ENCODE peak calls at places on chromosome 1, in eight cellular contexts. N is breast epithelium, G is transverse colon, T is GM12878, K is suprapubic skin, O is HCT116, D is prostate gland, I is sigmoid colon. Z is an unnamed sample.

GRCh38 chr1:193318347-193318746 is 131.9 kb upstream of the B3GALT2 start:
- DNase-seq in N (no peak), G (no peak), T (no peak), K (no peak), O (no peak), D (no peak), I (no peak), Z (no peak)

GRCh38 chr1:32250893-32251716 is at the start of gene LCK:
- DNase-seq in N (no peak), G (peak; percentile 42), T (no peak), K (no peak), O (no peak), D (no peak), I (no peak), Z (no peak)

GRCh38 chr1:15311886-15312285 is 64.9 kb downstream of the FHAD1 start:
- DNase-seq in N (no peak), G (no peak), T (no peak), K (no peak), O (no peak), D (no peak), I (no peak), Z (no peak)

GRCh38 chr1:25757846-25758185 is 42.2 kb upstream of the SELENON start:
- DNase-seq in N (no peak), G (no peak), T (no peak), K (no peak), O (no peak), D (no peak), I (no peak), Z (no peak)

GRCh38 chr1:168079761-168080160 is 57.0 kb downstream of the GPR161 start:
- DNase-seq in N (no peak), G (no peak), T (no peak), K (no peak), O (peak; percentile 56), D (no peak), I (no peak), Z (no peak)

GRCh38 chr1:193462629-193463320 is 276.4 kb upstream of the B3GALT2 start:
- DNase-seq in N (no peak), G (no peak), T (no peak), K (no peak), O (no peak), D (no peak), I (no peak), Z (no peak)

GRCh38 chr1:45246760-45247159 is 40.4 kb upstream of the ZSWIM5 start:
- DNase-seq in N (no peak), G (no peak), T (no peak), K (no peak), O (no peak), D (peak; percentile 5), I (no peak), Z (no peak)

GRCh38 chr1:29584816-29585600 is 348.7 kb downstream of the PTPRU start:
- DNase-seq in N (no peak), G (no peak), T (no peak), K (no peak), O (no peak), D (no peak), I (no peak), Z (no peak)

GRCh38 chr1:156709031-156709430 is 3.6 kb upstream of the CRABP2 start:
- DNase-seq in N (no peak), G (no peak), T (no peak), K (no peak), O (no peak), D (no peak), I (no peak), Z (no peak)

GRCh38 chr1:31760901-31761470 is 3.2 kb downstream of the ADGRB2 start:
- DNase-seq in N (peak; percentile 55), G (peak; percentile 67), T (no peak), K (no peak), O (no peak), D (peak; percentile 30), I (peak; percentile 89), Z (peak; percentile 43)

GRCh38 chr1:88061106-88061829 is 622.8 kb upstream of the PKN2 start:
- DNase-seq in N (peak; percentile 20), G (peak; percentile 58), T (no peak), K (no peak), O (peak; percentile 61), D (peak; percentile 70), I (peak; percentile 72), Z (no peak)

GRCh38 chr1:185338719-185339622 is 21.9 kb upstream of the IVNS1ABP start:
- DNase-seq in N (no peak), G (peak; percentile 62), T (peak; percentile 86), K (no peak), O (no peak), D (no peak), I (no peak), Z (no peak)

GRCh38 chr1:112247971-112248370 is 148.0 kb upstream of the CTTNBP2NL start:
- DNase-seq in N (no peak), G (no peak), T (no peak), K (no peak), O (no peak), D (no peak), I (peak; percentile 78), Z (no peak)

GRCh38 chr1:23149110-23149509 is 19.5 kb downstream of the LUZP1 start:
- DNase-seq in N (no peak), G (peak; percentile 40), T (peak; percentile 34), K (no peak), O (no peak), D (peak; percentile 51), I (no peak), Z (no peak)

GRCh38 chr1:207017615-207018559 is 14.7 kb downstream of the C1orf116 start:
- DNase-seq in N (peak; percentile 77), G (no peak), T (no peak), K (no peak), O (no peak), D (peak; percentile 63), I (no peak), Z (peak; percentile 76)

GRCh38 chr1:230215529-230215928 is 148.5 kb downstream of the GALNT2 start:
- DNase-seq in N (no peak), G (no peak), T (no peak), K (no peak), O (no peak), D (no peak), I (no peak), Z (no peak)

GRCh38 chr1:178361847-178362246 is 134.9 kb downstream of the CLEC20A start:
- DNase-seq in N (no peak), G (no peak), T (no peak), K (no peak), O (no peak), D (no peak), I (no peak), Z (no peak)

GRCh38 chr1:210250998-210251679 is 18.5 kb downstream of the SERTAD4 start:
- DNase-seq in N (no peak), G (peak; percentile 52), T (no peak), K (peak; percentile 69), O (peak; percentile 15), D (peak; percentile 62), I (peak; percentile 88), Z (peak; percentile 46)

GRCh38 chr1:11690132-11690668 is 1.3 kb upstream of the DRAXIN start:
- DNase-seq in N (no peak), G (no peak), T (no peak), K (no peak), O (no peak), D (no peak), I (no peak), Z (no peak)

GRCh38 chr1:11692899-11693590 is 1.5 kb downstream of the DRAXIN start:
- DNase-seq in N (peak; percentile 30), G (peak; percentile 19), T (no peak), K (no peak), O (peak; percentile 71), D (no peak), I (no peak), Z (no peak)

GRCh38 chr1:11691928-11692711 is 610 bp downstream of the DRAXIN start:
- DNase-seq in N (no peak), G (no peak), T (no peak), K (no peak), O (no peak), D (no peak), I (no peak), Z (no peak)

GRCh38 chr1:11690669-11691301 is 725 bp upstream of the DRAXIN start:
- DNase-seq in N (no peak), G (no peak), T (no peak), K (no peak), O (no peak), D (no peak), I (no peak), Z (no peak)

GRCh38 chr1:11691302-11691914 is at the start of gene DRAXIN:
- DNase-seq in N (no peak), G (no peak), T (no peak), K (no peak), O (no peak), D (no peak), I (no peak), Z (no peak)
- H3K4me3 ChIP-seq in N (no peak within 1 kb of the TSS), G (no peak within 1 kb of the TSS), T (no peak within 1 kb of the TSS), K (peak within 1 kb of the TSS; percentile 52), O (peak within 1 kb of the TSS; percentile 50), D (peak within 1 kb of the TSS; percentile 24), I (no peak within 1 kb of the TSS), Z (peak within 1 kb of the TSS; percentile 29)

DNA sequence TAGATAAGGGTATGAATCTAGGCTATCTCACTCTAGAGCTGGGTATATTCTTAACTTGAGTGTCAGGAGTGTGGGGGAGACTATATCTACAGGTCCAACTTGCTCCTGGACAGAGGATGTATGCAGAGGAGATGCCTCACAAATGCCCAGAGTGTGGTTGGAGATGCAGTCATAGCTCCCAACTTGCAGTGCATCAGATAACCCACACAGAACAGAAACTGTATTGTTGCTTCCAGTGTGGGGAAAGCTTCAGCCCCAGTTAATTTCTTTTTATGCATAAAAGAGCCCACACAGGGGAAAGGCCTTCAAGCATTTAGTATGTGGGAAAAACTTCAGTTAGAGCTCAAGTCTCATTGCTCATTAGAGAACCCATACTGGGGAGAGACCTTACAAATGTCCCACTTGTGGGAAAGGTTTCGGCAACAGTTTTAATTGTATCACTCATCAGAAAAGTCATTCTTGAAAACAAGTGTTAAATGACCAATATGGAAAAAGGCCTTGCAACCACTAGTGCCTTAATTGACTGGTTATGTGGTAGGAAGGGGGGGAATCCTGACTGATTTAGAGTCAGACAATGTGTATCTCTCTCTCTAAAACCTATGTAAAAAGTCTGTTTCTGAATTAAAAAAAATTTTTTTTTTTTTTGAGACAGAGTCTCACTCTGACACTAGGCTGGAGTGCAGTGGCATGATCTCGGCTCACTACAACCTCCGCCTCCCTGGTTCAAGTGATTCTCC is 67.9 kb downstream of the EBNA1BP2 start:
- DNase-seq in N (no peak), G (no peak), T (no peak), K (no peak), O (no peak), D (no peak), I (no peak), Z (no peak)
- H3K9me3 ChIP-seq in N (peaks cover 11% of the 10 kb centered on the region), G (peaks cover 4% of the 10 kb centered on the region), T (peaks cover 2% of the 10 kb centered on the region), K (no peaks in the 10 kb centered on the region), O (no peaks in the 10 kb centered on the region), D (no peaks in the 10 kb centered on the region), I (no peaks in the 10 kb centered on the region), Z (no peaks in the 10 kb centered on the region)

DNA sequence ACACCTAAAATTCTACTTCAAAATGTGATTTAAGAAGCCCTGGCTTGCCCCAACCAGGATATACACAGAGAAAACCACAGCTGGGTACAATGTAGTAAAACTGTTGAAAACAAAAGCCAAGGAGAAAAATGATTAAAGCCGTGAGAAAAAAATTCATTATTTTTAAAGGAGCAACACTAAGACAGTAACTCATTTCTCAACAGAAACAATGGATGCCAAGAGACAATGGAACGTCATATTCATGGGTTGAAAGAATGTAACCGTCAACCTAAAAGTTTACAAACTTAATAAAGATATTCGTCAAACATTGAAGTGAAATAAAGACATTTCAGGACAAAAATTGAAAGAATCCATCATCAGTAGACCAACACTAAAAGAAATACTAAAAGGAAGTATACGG is 340.9 kb downstream of the KIF26B start:
- DNase-seq in N (no peak), G (no peak), T (no peak), K (no peak), O (no peak), D (no peak), I (no peak), Z (no peak)
- TF ChIP-seq POLR2AphosphoS5 in N (no peak), G (no peak), T (no peak), K (no peak), O (no peak), D (no peak), I (no peak), Z (no peak)

GRCh38 chr1:59814180-59814900 is 409 bp upstream of the HOOK1 start:
- DNase-seq in N (peak; percentile 95), G (peak; percentile 94), T (peak; percentile 94), K (peak; percentile 90), O (peak; percentile 99), D (peak; percentile 93), I (no peak), Z (peak; percentile 88)
- H3K4me3 ChIP-seq in N (peak overlapping the region; percentile 20), G (peak overlapping the region; percentile 46), T (peak overlapping the region; percentile 53), K (peak overlapping the region; percentile 68), O (peak overlapping the region; percentile 72), D (peak overlapping the region; percentile 79), I (peak overlapping the region; percentile 32), Z (peak overlapping the region; percentile 56)